ENCODE peak calls at places on chromosome 11, in ten cellular contexts. Z, G, U, K, S, Y, D, H, O and N are unnamed samples.

GRCh38 chr11:69801513-69802335 is 17.5 kb downstream of the FGF3 start:
- DNase-seq in H (peak), O (no peak), G (no peak), S (peak), D (peak), Y (peak), K (no peak), Z (no peak), U (no peak), N (no peak)

GRCh38 chr11:118939412-118939915 is 13.7 kb upstream of the BCL9L start:
- DNase-seq in D (no peak), G (no peak), O (no peak), H (no peak), Y (no peak), U (no peak), Z (no peak), K (no peak), S (no peak), N (no peak)

GRCh38 chr11:92916299-92916698 is 53.2 kb upstream of the MTNR1B start:
- DNase-seq in G (no peak), O (no peak), U (no peak), Y (no peak), Z (no peak), D (no peak), H (no peak), S (no peak), K (no peak), N (no peak)

GRCh38 chr11:73931039-73931645 is 19.7 kb upstream of the DNAJB13 start:
- DNase-seq in K (peak), O (no peak), H (no peak), D (no peak), G (peak), Y (peak), Z (no peak), U (peak), S (peak), N (no peak)

GRCh38 chr11:120601566-120601965 is 90.0 kb downstream of the GRIK4 start:
- DNase-seq in K (no peak), Y (no peak), S (peak), U (no peak), H (no peak), Z (no peak), G (peak), O (no peak), D (no peak), N (no peak)

GRCh38 chr11:118012083-118012669 is 26.0 kb downstream of the IL10RA start:
- DNase-seq in K (peak), S (peak), D (no peak), Y (no peak), G (no peak), Z (no peak), O (no peak), U (no peak), H (no peak), N (peak)

GRCh38 chr11:19631657-19632325 is 80.8 kb upstream of the NAV2 start:
- DNase-seq in H (no peak), U (no peak), K (peak), S (no peak), O (no peak), Z (no peak), D (no peak), Y (no peak), G (no peak), N (no peak)

GRCh38 chr11:6238902-6239301 is at the start of gene CNGA4:
- DNase-seq in Z (no peak), G (no peak), H (no peak), S (no peak), Y (no peak), O (no peak), U (no peak), K (no peak), D (no peak), N (no peak)

GRCh38 chr11:66718320-66718971 is 10.6 kb downstream of the SPTBN2 start:
- DNase-seq in U (no peak), G (no peak), H (no peak), Y (no peak), O (no peak), S (no peak), Z (no peak), D (peak), K (peak), N (no peak)

GRCh38 chr11:75498556-75499255 is 27.0 kb downstream of the GDPD5 start:
- DNase-seq in U (no peak), H (no peak), O (no peak), S (no peak), G (no peak), K (no peak), Y (no peak), D (no peak), Z (no peak), N (no peak)

GRCh38 chr11:31863170-31863929 is 52.2 kb upstream of the PAX6 start:
- DNase-seq in G (no peak), S (no peak), Y (no peak), H (no peak), Z (no peak), O (no peak), U (no peak), K (no peak), D (no peak), N (no peak)

GRCh38 chr11:119626910-119627305 is 102.1 kb downstream of the NECTIN1 start:
- DNase-seq in G (no peak), Y (no peak), Z (no peak), O (no peak), D (no peak), H (no peak), U (no peak), K (no peak), S (no peak), N (no peak)

GRCh38 chr11:88480217-88480616 is 142.7 kb upstream of the CTSC start:
- DNase-seq in G (peak), Z (no peak), S (peak), K (peak), U (no peak), D (no peak), H (no peak), O (no peak), Y (peak), N (no peak)